ENCODE peak calls at places on chromosomes 12 and 14, in five cellular contexts. One of them, this sample, is unnamed.

GRCh38 chr12:99455350-99456037 is 192.1 kb upstream of the GARIN6 start:
- DNase-seq in right lobe of liver: no peak
- DNase-seq in NCI-H82: no peak
- DNase-seq in iPS DF 19.7: no peak
- DNase-seq in M059J: peak
- DNase-seq in this sample: no peak

GRCh38 chr12:89706551-89707348 is 1.9 kb downstream of the ATP2B1 start:
- DNase-seq in right lobe of liver: peak
- DNase-seq in NCI-H82: peak
- DNase-seq in iPS DF 19.7: no peak
- DNase-seq in M059J: peak
- DNase-seq in this sample: peak

GRCh38 chr14:97024300-97024699 is 227.1 kb downstream of the VRK1 start:
- DNase-seq in right lobe of liver: no peak
- DNase-seq in NCI-H82: no peak
- DNase-seq in iPS DF 19.7: no peak
- DNase-seq in M059J: no peak
- DNase-seq in this sample: no peak

GRCh38 chr12:16807731-16808130 is 201.8 kb upstream of the LMO3 start:
- DNase-seq in right lobe of liver: no peak
- DNase-seq in NCI-H82: no peak
- DNase-seq in iPS DF 19.7: no peak
- DNase-seq in M059J: no peak
- DNase-seq in this sample: no peak

GRCh38 chr12:1933342-1933992 is 15.0 kb upstream of the CACNA2D4 start:
- DNase-seq in right lobe of liver: no peak
- DNase-seq in NCI-H82: peak
- DNase-seq in iPS DF 19.7: no peak
- DNase-seq in M059J: peak
- DNase-seq in this sample: peak

GRCh38 chr12:77772606-77773298 is 57.9 kb upstream of the NAV3 start:
- DNase-seq in right lobe of liver: no peak
- DNase-seq in NCI-H82: peak
- DNase-seq in iPS DF 19.7: no peak
- DNase-seq in M059J: no peak
- DNase-seq in this sample: no peak

GRCh38 chr14:70665448-70666363 is 24.0 kb downstream of the TTC9 start:
- DNase-seq in right lobe of liver: peak
- DNase-seq in NCI-H82: no peak
- DNase-seq in iPS DF 19.7: no peak
- DNase-seq in M059J: peak
- DNase-seq in this sample: no peak

GRCh38 chr12:7122876-7123769 is 5.6 kb downstream of the RBP5 start:
- DNase-seq in right lobe of liver: no peak
- DNase-seq in NCI-H82: no peak
- DNase-seq in iPS DF 19.7: no peak
- DNase-seq in M059J: no peak
- DNase-seq in this sample: no peak

GRCh38 chr14:27881063-27881462 is 885.5 kb upstream of the FOXG1 start:
- DNase-seq in right lobe of liver: no peak
- DNase-seq in NCI-H82: no peak
- DNase-seq in iPS DF 19.7: no peak
- DNase-seq in M059J: no peak
- DNase-seq in this sample: no peak

GRCh38 chr14:87615822-87616679 is 376.9 kb downstream of the GALC start:
- DNase-seq in right lobe of liver: no peak
- DNase-seq in NCI-H82: peak
- DNase-seq in iPS DF 19.7: no peak
- DNase-seq in M059J: peak
- DNase-seq in this sample: peak

GRCh38 chr12:19771858-19772257 is 332.6 kb downstream of the AEBP2 start:
- DNase-seq in right lobe of liver: no peak
- DNase-seq in NCI-H82: no peak
- DNase-seq in iPS DF 19.7: no peak
- DNase-seq in M059J: peak
- DNase-seq in this sample: no peak

GRCh38 chr14:38958589-38958988 is 144.4 kb downstream of the SEC23A start:
- DNase-seq in right lobe of liver: no peak
- DNase-seq in NCI-H82: no peak
- DNase-seq in iPS DF 19.7: no peak
- DNase-seq in M059J: peak
- DNase-seq in this sample: no peak

GRCh38 chr12:110135012-110135411 is 10.9 kb downstream of the IFT81 start:
- DNase-seq in right lobe of liver: no peak
- DNase-seq in NCI-H82: no peak
- DNase-seq in iPS DF 19.7: no peak
- DNase-seq in M059J: no peak
- DNase-seq in this sample: no peak

This sample was measured in WERI-Rb-1.